ENCODE peak calls at places on chromosomes 11 and 22, in ten cellular contexts. One of them, this sample, is unnamed.

GRCh38 chr11:83006877-83007330 is 64.8 kb downstream of the RAB30 start:
- DNase-seq in A549: no peak
- DNase-seq in GM12878: peak
- DNase-seq in esophagus muscularis mucosa: no peak
- DNase-seq in ovary: no peak
- DNase-seq in K562: no peak
- DNase-seq in stomach: no peak
- DNase-seq in transverse colon: no peak
- DNase-seq in upper lobe of left lung: no peak
- DNase-seq in tibial nerve: no peak
- DNase-seq in this sample: no peak

GRCh38 chr22:29205260-29205597 is 467 bp upstream of the EMID1 start:
- DNase-seq in upper lobe of left lung: no peak
- DNase-seq in tibial nerve: no peak
- DNase-seq in transverse colon: no peak
- DNase-seq in esophagus muscularis mucosa: no peak
- DNase-seq in GM12878: no peak
- DNase-seq in ovary: no peak
- DNase-seq in A549: no peak
- DNase-seq in stomach: no peak
- DNase-seq in K562: no peak
- DNase-seq in this sample: no peak

GRCh38 chr11:116771935-116772334 is 852 bp downstream of the BUD13 start:
- DNase-seq in K562: no peak
- DNase-seq in ovary: no peak
- DNase-seq in tibial nerve: no peak
- DNase-seq in esophagus muscularis mucosa: no peak
- DNase-seq in A549: no peak
- DNase-seq in stomach: no peak
- DNase-seq in GM12878: no peak
- DNase-seq in upper lobe of left lung: no peak
- DNase-seq in transverse colon: no peak
- DNase-seq in this sample: no peak

GRCh38 chr11:35014352-35014751 is 97.9 kb downstream of the PDHX start:
- DNase-seq in stomach: no peak
- DNase-seq in K562: no peak
- DNase-seq in upper lobe of left lung: no peak
- DNase-seq in esophagus muscularis mucosa: no peak
- DNase-seq in transverse colon: no peak
- DNase-seq in tibial nerve: no peak
- DNase-seq in A549: no peak
- DNase-seq in GM12878: no peak
- DNase-seq in ovary: no peak
- DNase-seq in this sample: no peak

GRCh38 chr11:102596578-102596977 is 28.6 kb downstream of the MMP20 start:
- DNase-seq in A549: no peak
- DNase-seq in GM12878: no peak
- DNase-seq in esophagus muscularis mucosa: no peak
- DNase-seq in stomach: no peak
- DNase-seq in tibial nerve: no peak
- DNase-seq in transverse colon: no peak
- DNase-seq in K562: no peak
- DNase-seq in ovary: no peak
- DNase-seq in upper lobe of left lung: no peak
- DNase-seq in this sample: no peak

GRCh38 chr11:12189543-12190235 is 79.3 kb downstream of the MICAL2 start:
- DNase-seq in upper lobe of left lung: no peak
- DNase-seq in ovary: no peak
- DNase-seq in transverse colon: no peak
- DNase-seq in tibial nerve: no peak
- DNase-seq in esophagus muscularis mucosa: no peak
- DNase-seq in K562: no peak
- DNase-seq in stomach: no peak
- DNase-seq in A549: no peak
- DNase-seq in GM12878: no peak
- DNase-seq in this sample: no peak

GRCh38 chr11:76560219-76560618 is 110.3 kb downstream of the LRRC32 start:
- DNase-seq in transverse colon: no peak
- DNase-seq in A549: no peak
- DNase-seq in tibial nerve: no peak
- DNase-seq in esophagus muscularis mucosa: no peak
- DNase-seq in stomach: no peak
- DNase-seq in upper lobe of left lung: no peak
- DNase-seq in GM12878: no peak
- DNase-seq in K562: no peak
- DNase-seq in ovary: no peak
- DNase-seq in this sample: no peak

GRCh38 chr22:46613606-46613997 is 6.6 kb upstream of the GRAMD4 start:
- DNase-seq in transverse colon: peak
- DNase-seq in ovary: peak
- DNase-seq in tibial nerve: no peak
- DNase-seq in esophagus muscularis mucosa: no peak
- DNase-seq in stomach: no peak
- DNase-seq in upper lobe of left lung: no peak
- DNase-seq in K562: no peak
- DNase-seq in GM12878: peak
- DNase-seq in A549: no peak
- DNase-seq in this sample: no peak

GRCh38 chr11:95698939-95699562 is 90.5 kb downstream of the FAM76B start:
- DNase-seq in ovary: no peak
- DNase-seq in K562: no peak
- DNase-seq in upper lobe of left lung: no peak
- DNase-seq in A549: no peak
- DNase-seq in transverse colon: no peak
- DNase-seq in esophagus muscularis mucosa: no peak
- DNase-seq in GM12878: no peak
- DNase-seq in stomach: no peak
- DNase-seq in tibial nerve: no peak
- DNase-seq in this sample: no peak

GRCh38 chr11:128501576-128502549 is 85.5 kb downstream of the ETS1 start:
- DNase-seq in esophagus muscularis mucosa: no peak
- DNase-seq in stomach: no peak
- DNase-seq in A549: no peak
- DNase-seq in GM12878: no peak
- DNase-seq in K562: no peak
- DNase-seq in transverse colon: no peak
- DNase-seq in tibial nerve: no peak
- DNase-seq in upper lobe of left lung: no peak
- DNase-seq in ovary: no peak
- DNase-seq in this sample: no peak

GRCh38 chr11:58046231-58046630 is 15.5 kb downstream of the OR6Q1 start:
- DNase-seq in esophagus muscularis mucosa: no peak
- DNase-seq in transverse colon: no peak
- DNase-seq in A549: no peak
- DNase-seq in ovary: no peak
- DNase-seq in upper lobe of left lung: no peak
- DNase-seq in GM12878: no peak
- DNase-seq in K562: no peak
- DNase-seq in tibial nerve: no peak
- DNase-seq in stomach: no peak
- DNase-seq in this sample: no peak

GRCh38 chr11:76285397-76285796 is 79.1 kb upstream of the WNT11 start:
- DNase-seq in esophagus muscularis mucosa: no peak
- DNase-seq in K562: no peak
- DNase-seq in GM12878: no peak
- DNase-seq in stomach: no peak
- DNase-seq in transverse colon: no peak
- DNase-seq in A549: no peak
- DNase-seq in upper lobe of left lung: no peak
- DNase-seq in tibial nerve: no peak
- DNase-seq in ovary: no peak
- DNase-seq in this sample: no peak

GRCh38 chr22:21796863-21797262 is 61.3 kb upstream of the YPEL1 start:
- DNase-seq in K562: no peak
- DNase-seq in GM12878: no peak
- DNase-seq in A549: no peak
- DNase-seq in transverse colon: no peak
- DNase-seq in esophagus muscularis mucosa: no peak
- DNase-seq in upper lobe of left lung: no peak
- DNase-seq in stomach: peak
- DNase-seq in tibial nerve: no peak
- DNase-seq in ovary: no peak
- DNase-seq in this sample: no peak

GRCh38 chr11:78654071-78654470 is 79.4 kb upstream of the NARS2 start:
- DNase-seq in stomach: no peak
- DNase-seq in A549: no peak
- DNase-seq in GM12878: no peak
- DNase-seq in tibial nerve: no peak
- DNase-seq in transverse colon: no peak
- DNase-seq in esophagus muscularis mucosa: peak
- DNase-seq in K562: no peak
- DNase-seq in ovary: no peak
- DNase-seq in upper lobe of left lung: no peak
- DNase-seq in this sample: no peak

GRCh38 chr11:70883973-70884688 is 368.2 kb downstream of the SHANK2 start:
- DNase-seq in tibial nerve: peak
- DNase-seq in stomach: no peak
- DNase-seq in GM12878: no peak
- DNase-seq in esophagus muscularis mucosa: no peak
- DNase-seq in transverse colon: no peak
- DNase-seq in ovary: no peak
- DNase-seq in K562: no peak
- DNase-seq in upper lobe of left lung: no peak
- DNase-seq in A549: no peak
- DNase-seq in this sample: no peak

GRCh38 chr11:75869661-75870455 is 54.8 kb downstream of the UVRAG start:
- DNase-seq in A549: no peak
- DNase-seq in stomach: no peak
- DNase-seq in upper lobe of left lung: no peak
- DNase-seq in K562: no peak
- DNase-seq in GM12878: no peak
- DNase-seq in transverse colon: no peak
- DNase-seq in esophagus muscularis mucosa: no peak
- DNase-seq in tibial nerve: no peak
- DNase-seq in ovary: no peak
- DNase-seq in this sample: no peak

GRCh38 chr11:133928628-133929059 is 28.1 kb downstream of the IGSF9B start:
- DNase-seq in tibial nerve: no peak
- DNase-seq in esophagus muscularis mucosa: no peak
- DNase-seq in transverse colon: no peak
- DNase-seq in GM12878: no peak
- DNase-seq in A549: no peak
- DNase-seq in K562: no peak
- DNase-seq in stomach: peak
- DNase-seq in ovary: no peak
- DNase-seq in upper lobe of left lung: no peak
- DNase-seq in this sample: no peak

GRCh38 chr22:31346733-31347250 is 646 bp upstream of the PATZ1 start:
- DNase-seq in K562: peak
- DNase-seq in upper lobe of left lung: peak
- DNase-seq in transverse colon: peak
- DNase-seq in ovary: peak
- DNase-seq in tibial nerve: peak
- DNase-seq in A549: peak
- DNase-seq in GM12878: no peak
- DNase-seq in stomach: peak
- DNase-seq in esophagus muscularis mucosa: no peak
- DNase-seq in this sample: peak

GRCh38 chr11:28619870-28620540 is 511.8 kb downstream of the METTL15 start:
- DNase-seq in ovary: no peak
- DNase-seq in upper lobe of left lung: no peak
- DNase-seq in stomach: no peak
- DNase-seq in K562: no peak
- DNase-seq in GM12878: no peak
- DNase-seq in tibial nerve: no peak
- DNase-seq in A549: peak
- DNase-seq in esophagus muscularis mucosa: no peak
- DNase-seq in transverse colon: no peak
- DNase-seq in this sample: no peak

GRCh38 chr22:41528132-41528766 is 16.0 kb downstream of the POLR3H start:
- DNase-seq in upper lobe of left lung: peak
- DNase-seq in ovary: no peak
- DNase-seq in GM12878: no peak
- DNase-seq in tibial nerve: no peak
- DNase-seq in A549: no peak
- DNase-seq in K562: no peak
- DNase-seq in stomach: no peak
- DNase-seq in transverse colon: no peak
- DNase-seq in esophagus muscularis mucosa: no peak
- DNase-seq in this sample: no peak
- H3K27ac ChIP-seq in upper lobe of left lung: no peak
- H3K27ac ChIP-seq in ovary: no peak
- H3K27ac ChIP-seq in GM12878: no peak
- H3K27ac ChIP-seq in tibial nerve: no peak
- H3K27ac ChIP-seq in A549: no peak
- H3K27ac ChIP-seq in K562: no peak
- H3K27ac ChIP-seq in stomach: no peak
- H3K27ac ChIP-seq in transverse colon: no peak
- H3K27ac ChIP-seq in esophagus muscularis mucosa: peak
- H3K27ac ChIP-seq in this sample: peak

GRCh38 chr11:130781906-130782305 is 134.4 kb downstream of the SNX19 start:
- DNase-seq in tibial nerve: no peak
- DNase-seq in upper lobe of left lung: no peak
- DNase-seq in GM12878: no peak
- DNase-seq in transverse colon: no peak
- DNase-seq in ovary: no peak
- DNase-seq in stomach: no peak
- DNase-seq in esophagus muscularis mucosa: no peak
- DNase-seq in K562: no peak
- DNase-seq in A549: peak
- DNase-seq in this sample: no peak
- TF ChIP-seq EP300 in tibial nerve: no peak
- TF ChIP-seq EP300 in upper lobe of left lung: no peak
- TF ChIP-seq EP300 in GM12878: no peak
- TF ChIP-seq EP300 in transverse colon: no peak
- TF ChIP-seq EP300 in ovary: no peak
- TF ChIP-seq EP300 in stomach: no peak
- TF ChIP-seq EP300 in esophagus muscularis mucosa: no peak
- TF ChIP-seq EP300 in K562: no peak
- TF ChIP-seq EP300 in A549: no peak
- TF ChIP-seq EP300 in this sample: no peak

GRCh38 chr11:22342599-22343138 is 4.5 kb downstream of the SLC17A6 start:
- DNase-seq in esophagus muscularis mucosa: no peak
- DNase-seq in stomach: no peak
- DNase-seq in K562: no peak
- DNase-seq in tibial nerve: no peak
- DNase-seq in upper lobe of left lung: no peak
- DNase-seq in ovary: no peak
- DNase-seq in A549: no peak
- DNase-seq in GM12878: no peak
- DNase-seq in transverse colon: no peak
- DNase-seq in this sample: no peak
- H3K4me3 ChIP-seq in esophagus muscularis mucosa: no peak
- H3K4me3 ChIP-seq in stomach: no peak
- H3K4me3 ChIP-seq in K562: no peak
- H3K4me3 ChIP-seq in tibial nerve: no peak
- H3K4me3 ChIP-seq in upper lobe of left lung: no peak
- H3K4me3 ChIP-seq in ovary: no peak
- H3K4me3 ChIP-seq in A549: no peak
- H3K4me3 ChIP-seq in GM12878: no peak
- H3K4me3 ChIP-seq in transverse colon: no peak
- H3K4me3 ChIP-seq in this sample: no peak

DNA sequence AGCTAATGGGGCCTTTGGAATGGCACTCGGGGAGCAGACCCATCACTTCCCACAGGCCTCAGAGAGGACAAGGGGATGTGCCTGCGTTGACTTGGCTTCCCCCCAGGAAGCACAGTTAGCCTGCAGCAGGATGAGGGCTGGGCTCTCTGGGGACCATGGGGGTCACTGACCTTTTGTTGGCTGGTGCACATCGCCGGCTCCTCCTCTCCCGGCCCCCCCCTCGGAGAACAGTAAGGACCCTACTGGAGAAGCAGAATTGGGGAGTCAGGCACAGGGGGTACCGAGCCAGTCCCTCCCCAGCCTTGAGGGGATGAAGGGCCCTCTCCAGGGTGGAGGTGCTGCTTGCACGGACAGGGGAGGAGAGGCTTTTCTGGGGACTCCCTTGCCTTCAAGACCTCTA is 32.8 kb downstream of the NRXN2 start:
- DNase-seq in upper lobe of left lung: peak
- DNase-seq in stomach: no peak
- DNase-seq in GM12878: no peak
- DNase-seq in tibial nerve: no peak
- DNase-seq in ovary: no peak
- DNase-seq in esophagus muscularis mucosa: no peak
- DNase-seq in K562: no peak
- DNase-seq in A549: no peak
- DNase-seq in transverse colon: no peak
- DNase-seq in this sample: no peak
- H3K27ac ChIP-seq in upper lobe of left lung: no peak
- H3K27ac ChIP-seq in stomach: no peak
- H3K27ac ChIP-seq in GM12878: no peak
- H3K27ac ChIP-seq in tibial nerve: no peak
- H3K27ac ChIP-seq in ovary: no peak
- H3K27ac ChIP-seq in esophagus muscularis mucosa: no peak
- H3K27ac ChIP-seq in K562: no peak
- H3K27ac ChIP-seq in A549: no peak
- H3K27ac ChIP-seq in transverse colon: no peak
- H3K27ac ChIP-seq in this sample: no peak

This sample was measured in sigmoid colon.